ENCODE peak calls at places on chromosomes 12 and 14, in seven cellular contexts. W is ascending aorta; N is astrocyte; Z is naive thymus-derived CD4-positive, alpha-beta T cell; Q is testis; O is left lung; J is CD8-positive, alpha-beta T cell. X is an unnamed sample.

GRCh38 chr14:73237219-73237785 is at the start of gene PAPLN:
- DNase-seq in O (peak; percentile 59), N (no peak), W (no peak), J (no peak), Q (no peak), Z (no peak), X (peak; percentile 87)

GRCh38 chr14:36502558-36503508 is 17.2 kb downstream of the NKX2-1 start:
- DNase-seq in J (no peak), Z (no peak), O (no peak), Q (no peak), W (no peak), N (no peak), X (no peak)

GRCh38 chr12:123712780-123713319 is 697 bp downstream of the ATP6V0A2 start:
- DNase-seq in W (no peak), Q (no peak), J (no peak), N (no peak), Z (no peak), O (no peak), X (no peak)

GRCh38 chr12:44915958-44916357 is 39.8 kb upstream of the NELL2 start:
- DNase-seq in O (no peak), N (no peak), Z (no peak), Q (no peak), W (no peak), J (no peak), X (no peak)

GRCh38 chr14:90900712-90901111 is 84.5 kb upstream of the TTC7B start:
- DNase-seq in Z (no peak), J (no peak), O (no peak), Q (no peak), W (no peak), N (no peak), X (no peak)

GRCh38 chr12:29463198-29463597 is 34.3 kb downstream of the OVCH1 start:
- DNase-seq in W (no peak), N (no peak), Q (no peak), O (no peak), Z (no peak), J (no peak), X (no peak)

GRCh38 chr14:60222820-60223219 is 26.2 kb upstream of the PPM1A start:
- DNase-seq in Q (no peak), O (no peak), J (no peak), N (no peak), Z (no peak), W (no peak), X (no peak)

GRCh38 chr14:68479247-68479646 is 313.6 kb downstream of the ZFP36L1 start:
- DNase-seq in O (no peak), N (no peak), W (no peak), Q (no peak), Z (no peak), J (no peak), X (no peak)

GRCh38 chr14:76564471-76565119 is 188.7 kb downstream of the ESRRB start:
- DNase-seq in O (no peak), Z (no peak), Q (no peak), J (no peak), N (no peak), W (no peak), X (peak; percentile 71)

GRCh38 chr12:47651368-47652254 is 54.2 kb downstream of the RPAP3 start:
- DNase-seq in Q (peak; percentile 78), W (no peak), N (peak; percentile 35), Z (peak; percentile 58), O (peak; percentile 62), J (peak; percentile 29), X (peak; percentile 10)

GRCh38 chr12:24991209-24992049 is 42.5 kb upstream of the BCAT1 start:
- DNase-seq in Q (no peak), Z (peak; percentile 64), J (no peak), O (no peak), W (no peak), N (peak; percentile 32), X (peak; percentile 49)

DNA sequence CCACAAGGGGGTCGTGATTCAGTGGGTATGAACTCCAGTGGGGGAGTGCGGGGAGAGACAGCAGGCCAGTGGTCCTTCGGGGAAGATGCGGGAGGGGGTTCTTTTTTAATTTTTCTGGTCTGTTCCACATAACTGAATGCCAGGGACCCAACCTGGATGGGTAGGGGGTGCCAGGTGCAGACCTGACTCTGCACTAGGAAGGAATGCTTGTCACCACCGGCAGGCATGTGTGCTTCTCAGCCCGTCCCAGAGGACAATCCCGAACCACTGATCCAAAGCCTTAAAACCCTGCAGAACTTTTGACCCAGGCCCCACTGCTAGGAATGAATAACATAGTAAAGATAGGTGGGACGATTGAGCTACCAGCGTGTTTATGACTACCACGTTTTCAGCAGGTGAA is 72.0 kb downstream of the DIO3 start:
- DNase-seq in W (no peak), Q (no peak), Z (no peak), J (no peak), N (no peak), O (no peak), X (no peak)
- H3K4me3 ChIP-seq in W (no peak overlapping the region), Q (no peak overlapping the region), Z (no peak overlapping the region), J (no peak overlapping the region), N (no peak overlapping the region), O (no peak overlapping the region), X (no peak overlapping the region)

GRCh38 chr12:82426586-82426985 is 68.3 kb downstream of the METTL25 start:
- DNase-seq in N (no peak), O (no peak), J (no peak), Q (no peak), Z (no peak), W (no peak), X (no peak)
- H3K36me3 ChIP-seq in N (no peaks in the 10 kb centered on the region), O (no peaks in the 10 kb centered on the region), J (no peaks in the 10 kb centered on the region), Q (no peaks in the 10 kb centered on the region), Z (no peaks in the 10 kb centered on the region), W (no peaks in the 10 kb centered on the region), X (no peaks in the 10 kb centered on the region)

GRCh38 chr14:103255555-103255954 is 78.5 kb upstream of the EIF5 start:
- DNase-seq in J (no peak), Z (no peak), Q (no peak), N (no peak), W (no peak), O (no peak), X (no peak)
- H3K4me3 ChIP-seq in J (no peak overlapping the region), Z (no peak overlapping the region), Q (no peak overlapping the region), N (no peak overlapping the region), W (no peak overlapping the region), O (no peak overlapping the region), X (no peak overlapping the region)

GRCh38 chr14:20329355-20329754 is 3.7 kb downstream of the CCNB1IP1 start:
- DNase-seq in O (no peak), W (no peak), Q (no peak), Z (no peak), J (no peak), N (no peak), X (no peak)
- H3K36me3 ChIP-seq in O (peaks cover 3% of the 10 kb centered on the region), W (peaks cover 36% of the 10 kb centered on the region), Q (no peaks in the 10 kb centered on the region), Z (no peaks in the 10 kb centered on the region), J (no peaks in the 10 kb centered on the region), N (peaks cover 29% of the 10 kb centered on the region), X (peaks cover 30% of the 10 kb centered on the region)

GRCh38 chr14:85319998-85320397 is 209.9 kb upstream of the FLRT2 start:
- DNase-seq in O (no peak), N (peak; percentile 65), W (no peak), Z (no peak), J (no peak), Q (no peak), X (no peak)
- H3K4me3 ChIP-seq in O (no peak overlapping the region), N (no peak overlapping the region), W (no peak overlapping the region), Z (no peak overlapping the region), J (no peak overlapping the region), Q (no peak overlapping the region), X (no peak overlapping the region)

GRCh38 chr12:125090437-125090836 is 25.2 kb downstream of the AACS start:
- DNase-seq in Q (no peak), O (no peak), W (no peak), N (no peak), J (no peak), Z (no peak), X (no peak)

GRCh38 chr12:125091401-125091800 is 26.2 kb downstream of the AACS start:
- DNase-seq in W (no peak), J (no peak), O (no peak), Z (no peak), N (no peak), Q (no peak), X (no peak)

GRCh38 chr12:125089083-125089482 is 23.8 kb downstream of the AACS start:
- DNase-seq in J (no peak), W (no peak), N (no peak), Q (no peak), O (no peak), Z (no peak), X (peak; percentile 69)

GRCh38 chr12:125092108-125092871 is 27.1 kb downstream of the AACS start:
- DNase-seq in W (no peak), O (no peak), Q (no peak), J (no peak), N (no peak), Z (no peak), X (no peak)

GRCh38 chr12:125089626-125090025 is 24.4 kb downstream of the AACS start:
- DNase-seq in O (no peak), W (no peak), J (no peak), N (no peak), Q (no peak), Z (no peak), X (no peak)
- H3K36me3 ChIP-seq in O (no peaks in the 10 kb centered on the region), W (peaks cover 62% of the 10 kb centered on the region), J (peaks cover 13% of the 10 kb centered on the region), N (peaks cover 9% of the 10 kb centered on the region), Q (no peaks in the 10 kb centered on the region), Z (no peaks in the 10 kb centered on the region), X (peaks cover 29% of the 10 kb centered on the region)

X was measured in H7.